ENCODE peak calls at places on chromosomes 12 and 14, in five cellular contexts. One of them, this sample, is unnamed.

GRCh38 chr12:126930234-126930633 is 1336.7 kb upstream of the TMEM132C start:
- DNase-seq in H54: no peak
- DNase-seq in lower lobe of right lung: no peak
- DNase-seq in brain microvascular endothelial cell: no peak
- DNase-seq in WTC11: no peak
- DNase-seq in this sample: no peak

GRCh38 chr12:29517265-29517664 is 19.8 kb upstream of the OVCH1 start:
- DNase-seq in H54: no peak
- DNase-seq in lower lobe of right lung: no peak
- DNase-seq in brain microvascular endothelial cell: no peak
- DNase-seq in WTC11: no peak
- DNase-seq in this sample: no peak

GRCh38 chr14:54708982-54709381 is 142.1 kb downstream of the SAMD4A start:
- DNase-seq in H54: no peak
- DNase-seq in lower lobe of right lung: no peak
- DNase-seq in brain microvascular endothelial cell: no peak
- DNase-seq in WTC11: no peak
- DNase-seq in this sample: no peak

GRCh38 chr14:75711796-75712211 is 50.8 kb downstream of the TTLL5 start:
- DNase-seq in H54: peak; percentile 50
- DNase-seq in lower lobe of right lung: peak; percentile 64
- DNase-seq in brain microvascular endothelial cell: peak; percentile 67
- DNase-seq in WTC11: peak; percentile 13
- DNase-seq in this sample: peak; percentile 90

GRCh38 chr12:125092872-125093680 is 27.8 kb downstream of the AACS start:
- DNase-seq in H54: peak; percentile 73
- DNase-seq in lower lobe of right lung: no peak
- DNase-seq in brain microvascular endothelial cell: peak; percentile 18
- DNase-seq in WTC11: no peak
- DNase-seq in this sample: no peak

GRCh38 chr14:94728950-94729349 is 41.0 kb downstream of the GSC start:
- DNase-seq in H54: no peak
- DNase-seq in lower lobe of right lung: no peak
- DNase-seq in brain microvascular endothelial cell: no peak
- DNase-seq in WTC11: no peak
- DNase-seq in this sample: no peak

GRCh38 chr14:77045570-77045890 is 17.0 kb upstream of the IRF2BPL start:
- DNase-seq in H54: no peak
- DNase-seq in lower lobe of right lung: peak; percentile 77
- DNase-seq in brain microvascular endothelial cell: no peak
- DNase-seq in WTC11: no peak
- DNase-seq in this sample: no peak

GRCh38 chr12:72273499-72273837 is 1.3 kb downstream of the TRHDE start:
- DNase-seq in H54: no peak
- DNase-seq in lower lobe of right lung: no peak
- DNase-seq in brain microvascular endothelial cell: no peak
- DNase-seq in WTC11: peak; percentile 14
- DNase-seq in this sample: no peak

GRCh38 chr12:53770281-53770680 is 18.5 kb upstream of the CISTR start:
- DNase-seq in H54: no peak
- DNase-seq in lower lobe of right lung: no peak
- DNase-seq in brain microvascular endothelial cell: peak; percentile 76
- DNase-seq in WTC11: no peak
- DNase-seq in this sample: no peak

GRCh38 chr14:95344536-95344935 is 24.8 kb upstream of the CLMN start:
- DNase-seq in H54: no peak
- DNase-seq in lower lobe of right lung: no peak
- DNase-seq in brain microvascular endothelial cell: no peak
- DNase-seq in WTC11: no peak
- DNase-seq in this sample: no peak

GRCh38 chr14:105281354-105282097 is 19.3 kb downstream of the BRF1 start:
- DNase-seq in H54: no peak
- DNase-seq in lower lobe of right lung: no peak
- DNase-seq in brain microvascular endothelial cell: peak; percentile 40
- DNase-seq in WTC11: no peak
- DNase-seq in this sample: no peak

GRCh38 chr14:51607677-51608076 is 44.0 kb upstream of the FRMD6 start:
- DNase-seq in H54: no peak
- DNase-seq in lower lobe of right lung: no peak
- DNase-seq in brain microvascular endothelial cell: peak; percentile 63
- DNase-seq in WTC11: no peak
- DNase-seq in this sample: no peak

GRCh38 chr12:31034372-31034771 is 39.3 kb upstream of the DDX11 start:
- DNase-seq in H54: no peak
- DNase-seq in lower lobe of right lung: no peak
- DNase-seq in brain microvascular endothelial cell: no peak
- DNase-seq in WTC11: no peak
- DNase-seq in this sample: no peak

GRCh38 chr12:110282956-110283817 is 2.1 kb downstream of the ATP2A2 start:
- DNase-seq in H54: no peak
- DNase-seq in lower lobe of right lung: no peak
- DNase-seq in brain microvascular endothelial cell: no peak
- DNase-seq in WTC11: no peak
- DNase-seq in this sample: no peak

GRCh38 chr14:51884086-51884927 is 23.9 kb downstream of the GNG2 start:
- DNase-seq in H54: no peak
- DNase-seq in lower lobe of right lung: no peak
- DNase-seq in brain microvascular endothelial cell: peak; percentile 82
- DNase-seq in WTC11: no peak
- DNase-seq in this sample: no peak

GRCh38 chr12:117853600-117853999 is 115.2 kb downstream of the KSR2 start:
- DNase-seq in H54: peak; percentile 38
- DNase-seq in lower lobe of right lung: no peak
- DNase-seq in brain microvascular endothelial cell: no peak
- DNase-seq in WTC11: no peak
- DNase-seq in this sample: no peak

GRCh38 chr12:53122961-53123468 is 19.7 kb downstream of the SOAT2 start:
- DNase-seq in H54: peak; percentile 38
- DNase-seq in lower lobe of right lung: no peak
- DNase-seq in brain microvascular endothelial cell: no peak
- DNase-seq in WTC11: no peak
- DNase-seq in this sample: no peak

GRCh38 chr12:89678225-89678624 is 30.4 kb downstream of the ATP2B1 start:
- DNase-seq in H54: no peak
- DNase-seq in lower lobe of right lung: no peak
- DNase-seq in brain microvascular endothelial cell: no peak
- DNase-seq in WTC11: no peak
- DNase-seq in this sample: no peak

GRCh38 chr14:32078030-32078793 is 1.1 kb downstream of the ARHGAP5 start:
- DNase-seq in H54: no peak
- DNase-seq in lower lobe of right lung: peak; percentile 50
- DNase-seq in brain microvascular endothelial cell: peak; percentile 13
- DNase-seq in WTC11: no peak
- DNase-seq in this sample: no peak

GRCh38 chr12:12899530-12900380 is 8.4 kb downstream of the GPRC5A start:
- DNase-seq in H54: no peak
- DNase-seq in lower lobe of right lung: no peak
- DNase-seq in brain microvascular endothelial cell: peak; percentile 91
- DNase-seq in WTC11: no peak
- DNase-seq in this sample: no peak

GRCh38 chr12:2722806-2723205 is 72.0 kb upstream of the FKBP4 start:
- DNase-seq in H54: no peak
- DNase-seq in lower lobe of right lung: no peak
- DNase-seq in brain microvascular endothelial cell: no peak
- DNase-seq in WTC11: no peak
- DNase-seq in this sample: no peak

GRCh38 chr12:2804390-2805145 is 7.9 kb upstream of the ITFG2 start:
- DNase-seq in H54: no peak
- DNase-seq in lower lobe of right lung: no peak
- DNase-seq in brain microvascular endothelial cell: peak; percentile 82
- DNase-seq in WTC11: no peak
- DNase-seq in this sample: no peak

GRCh38 chr14:59754256-59754655 is 116.3 kb downstream of the RTN1 start:
- DNase-seq in H54: no peak
- DNase-seq in lower lobe of right lung: no peak
- DNase-seq in brain microvascular endothelial cell: no peak
- DNase-seq in WTC11: no peak
- DNase-seq in this sample: no peak

GRCh38 chr12:53235742-53236442 is 3.9 kb upstream of the RARG start:
- DNase-seq in H54: no peak
- DNase-seq in lower lobe of right lung: peak; percentile 18
- DNase-seq in brain microvascular endothelial cell: no peak
- DNase-seq in WTC11: peak; percentile 43
- DNase-seq in this sample: no peak

GRCh38 chr14:34029921-34030334 is 79.1 kb upstream of the EGLN3 start:
- DNase-seq in H54: no peak
- DNase-seq in lower lobe of right lung: no peak
- DNase-seq in brain microvascular endothelial cell: no peak
- DNase-seq in WTC11: peak; percentile 14
- DNase-seq in this sample: no peak

GRCh38 chr14:24310666-24311604 is at the start of gene LTB4R:
- DNase-seq in H54: no peak
- DNase-seq in lower lobe of right lung: peak; percentile 86
- DNase-seq in brain microvascular endothelial cell: peak; percentile 36
- DNase-seq in WTC11: peak; percentile 78
- DNase-seq in this sample: no peak

GRCh38 chr14:90091393-90091792 is 29.6 kb downstream of the KCNK13 start:
- DNase-seq in H54: no peak
- DNase-seq in lower lobe of right lung: no peak
- DNase-seq in brain microvascular endothelial cell: peak; percentile 62
- DNase-seq in WTC11: no peak
- DNase-seq in this sample: no peak

This sample was measured in RWPE2.